ENCODE peak calls at places on chromosome 1, in nine cellular contexts. J, U, E, X, P, M, H, D and L are unnamed samples.

GRCh38 chr1:193951989-193952388 is 765.6 kb upstream of the B3GALT2 start:
- DNase-seq in X (no peak), J (no peak), E (no peak), H (no peak), M (peak), U (no peak), P (no peak), D (no peak), L (no peak)

GRCh38 chr1:71944006-71944405 is 338.3 kb downstream of the NEGR1 start:
- DNase-seq in D (no peak), P (no peak), X (no peak), H (no peak), J (no peak), U (no peak), E (no peak), M (peak), L (no peak)

GRCh38 chr1:78464449-78464891 is 26.3 kb upstream of the PTGFR start:
- DNase-seq in X (no peak), H (no peak), M (no peak), J (no peak), P (no peak), D (no peak), U (no peak), E (no peak), L (no peak)

GRCh38 chr1:117630423-117630998 is 24.7 kb downstream of the TENT5C start:
- DNase-seq in M (no peak), U (no peak), H (no peak), P (no peak), D (no peak), E (no peak), J (no peak), X (no peak), L (no peak)

GRCh38 chr1:48676376-48676775 is 100.3 kb downstream of the BEND5 start:
- DNase-seq in E (no peak), H (no peak), J (no peak), M (no peak), X (no peak), P (no peak), D (no peak), U (no peak), L (no peak)

GRCh38 chr1:234743866-234744581 is 134.0 kb upstream of the IRF2BP2 start:
- DNase-seq in X (peak), D (no peak), U (no peak), P (peak), H (no peak), M (peak), J (no peak), E (peak), L (no peak)

GRCh38 chr1:91754348-91754747 is 131.6 kb downstream of the TGFBR3 start:
- DNase-seq in E (peak), H (no peak), D (no peak), J (no peak), U (no peak), X (no peak), M (no peak), P (no peak), L (no peak)

GRCh38 chr1:204093421-204093717 is 20.5 kb downstream of the SOX13 start:
- DNase-seq in X (no peak), P (no peak), H (no peak), E (no peak), D (peak), M (peak), U (no peak), J (no peak), L (no peak)